ENCODE peak calls at places on chromosomes 13 and 19, in four cellular contexts. One of them, this sample, is unnamed.
A peak's percentile ranks its signal among the peaks of the same experiment; 100 is the strongest.

GRCh38 chr13:41973247-41973741 is 12.4 kb upstream of the VWA8 start:
- DNase-seq in cardiac fibroblast: peak; percentile 20
- DNase-seq in CD4-positive, alpha-beta memory T cell: no peak
- DNase-seq in breast epithelium: no peak
- DNase-seq in this sample: no peak

GRCh38 chr13:71524245-71525002 is 342.6 kb downstream of the DACH1 start:
- DNase-seq in CD4-positive, alpha-beta memory T cell: no peak
- DNase-seq in cardiac fibroblast: peak; percentile 4
- DNase-seq in breast epithelium: no peak
- DNase-seq in this sample: no peak

GRCh38 chr19:40464059-40465024 is 1.2 kb downstream of the BLVRB start:
- DNase-seq in cardiac fibroblast: peak; percentile 94
- DNase-seq in CD4-positive, alpha-beta memory T cell: peak; percentile 54
- DNase-seq in breast epithelium: peak; percentile 86
- DNase-seq in this sample: peak; percentile 61

GRCh38 chr19:13633109-13633508 is 126.8 kb upstream of the CACNA1A start:
- DNase-seq in breast epithelium: no peak
- DNase-seq in cardiac fibroblast: peak; percentile 15
- DNase-seq in CD4-positive, alpha-beta memory T cell: no peak
- DNase-seq in this sample: no peak

GRCh38 chr19:10315335-10316214 is at the start of gene FDX2:
- DNase-seq in CD4-positive, alpha-beta memory T cell: peak; percentile 85
- DNase-seq in cardiac fibroblast: peak; percentile 81
- DNase-seq in breast epithelium: peak; percentile 82
- DNase-seq in this sample: peak; percentile 76

GRCh38 chr13:44918323-44919102 is 70.8 kb downstream of the NUFIP1 start:
- DNase-seq in cardiac fibroblast: peak; percentile 98
- DNase-seq in breast epithelium: peak; percentile 87
- DNase-seq in CD4-positive, alpha-beta memory T cell: peak; percentile 88
- DNase-seq in this sample: no peak

GRCh38 chr13:105603283-105603682 is 932.2 kb downstream of the EFNB2 start:
- DNase-seq in breast epithelium: no peak
- DNase-seq in cardiac fibroblast: no peak
- DNase-seq in CD4-positive, alpha-beta memory T cell: no peak
- DNase-seq in this sample: no peak

GRCh38 chr19:17950310-17951150 is 16.4 kb upstream of the KCNN1 start:
- DNase-seq in CD4-positive, alpha-beta memory T cell: peak; percentile 31
- DNase-seq in cardiac fibroblast: no peak
- DNase-seq in breast epithelium: no peak
- DNase-seq in this sample: no peak

GRCh38 chr13:73572824-73573223 is 514.0 kb downstream of the KLF5 start:
- DNase-seq in cardiac fibroblast: no peak
- DNase-seq in CD4-positive, alpha-beta memory T cell: no peak
- DNase-seq in breast epithelium: no peak
- DNase-seq in this sample: no peak

GRCh38 chr19:36421749-36422481 is 3.5 kb upstream of the ZFP82 start:
- DNase-seq in CD4-positive, alpha-beta memory T cell: no peak
- DNase-seq in cardiac fibroblast: no peak
- DNase-seq in breast epithelium: no peak
- DNase-seq in this sample: no peak
- H3K4me3 ChIP-seq in CD4-positive, alpha-beta memory T cell: no peak overlapping the region
- H3K4me3 ChIP-seq in cardiac fibroblast: peak overlapping the region; percentile 41
- H3K4me3 ChIP-seq in breast epithelium: peak overlapping the region; percentile 67
- H3K4me3 ChIP-seq in this sample: no peak overlapping the region

DNA sequence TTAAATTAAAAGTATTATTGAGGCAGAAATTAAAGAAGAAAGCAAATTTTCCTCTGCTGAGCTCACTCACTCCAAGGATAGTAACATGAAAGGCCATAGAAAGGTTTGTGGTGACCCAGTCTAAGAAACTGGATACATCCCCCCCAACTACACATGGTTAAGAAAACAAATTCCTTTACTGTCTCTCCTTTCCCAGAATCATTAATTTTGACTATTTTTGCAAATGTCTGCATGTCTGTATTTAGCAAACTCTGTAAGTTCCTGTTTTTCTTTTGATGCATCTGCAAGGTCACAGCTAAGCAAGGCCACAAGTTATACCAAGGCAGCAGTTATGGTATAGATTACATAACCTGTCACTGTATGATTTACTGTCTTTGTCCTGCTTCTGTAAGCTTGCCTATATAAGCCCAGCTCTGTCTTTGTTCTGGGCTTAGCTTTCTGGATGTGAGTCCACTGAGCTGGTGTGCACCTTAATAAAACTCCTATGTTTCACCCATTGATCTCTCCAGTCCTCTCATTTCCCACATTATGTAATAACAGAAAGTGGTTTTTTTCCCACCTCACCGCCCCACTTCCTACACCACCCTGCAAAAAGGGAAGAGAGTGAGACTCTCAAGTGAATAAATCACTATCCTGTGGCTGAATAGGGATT is 8.5 kb upstream of the ZNF83 start:
- DNase-seq in breast epithelium: no peak
- DNase-seq in CD4-positive, alpha-beta memory T cell: no peak
- DNase-seq in cardiac fibroblast: no peak
- DNase-seq in this sample: no peak
- H3K4me3 ChIP-seq in breast epithelium: no peak overlapping the region
- H3K4me3 ChIP-seq in CD4-positive, alpha-beta memory T cell: no peak overlapping the region
- H3K4me3 ChIP-seq in cardiac fibroblast: no peak overlapping the region
- H3K4me3 ChIP-seq in this sample: no peak overlapping the region

DNA sequence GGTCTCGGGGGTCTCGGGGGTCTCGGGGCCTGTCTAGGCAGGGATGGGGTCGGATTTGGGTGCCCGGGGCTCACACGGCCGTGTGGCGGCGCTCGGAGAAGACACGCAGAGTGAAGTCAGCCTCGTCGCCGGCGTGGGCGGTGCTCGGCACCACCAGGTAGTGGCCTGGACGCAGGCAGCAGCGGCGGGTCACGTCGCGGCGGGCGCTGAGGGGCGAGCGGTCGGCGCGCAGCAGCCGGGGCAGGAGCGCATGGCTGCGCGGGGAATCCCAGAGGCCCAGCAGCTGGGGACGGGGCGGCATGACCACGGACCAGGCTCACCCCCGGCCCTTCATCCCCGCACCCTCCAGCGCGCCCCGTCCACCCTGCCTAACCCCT is 8.2 kb downstream of the CAPN12 start:
- DNase-seq in CD4-positive, alpha-beta memory T cell: peak; percentile 59
- DNase-seq in breast epithelium: no peak
- DNase-seq in cardiac fibroblast: no peak
- DNase-seq in this sample: no peak
- H3K4me3 ChIP-seq in CD4-positive, alpha-beta memory T cell: peak overlapping the region; percentile 14
- H3K4me3 ChIP-seq in breast epithelium: peak overlapping the region; percentile 65
- H3K4me3 ChIP-seq in cardiac fibroblast: peak overlapping the region; percentile 19
- H3K4me3 ChIP-seq in this sample: no peak overlapping the region

GRCh38 chr19:11807099-11807380 is 7.0 kb upstream of the ZNF440 start:
- DNase-seq in breast epithelium: no peak
- DNase-seq in CD4-positive, alpha-beta memory T cell: no peak
- DNase-seq in cardiac fibroblast: no peak
- DNase-seq in this sample: no peak
- H3K4me3 ChIP-seq in breast epithelium: no peak overlapping the region
- H3K4me3 ChIP-seq in CD4-positive, alpha-beta memory T cell: no peak overlapping the region
- H3K4me3 ChIP-seq in cardiac fibroblast: no peak overlapping the region
- H3K4me3 ChIP-seq in this sample: no peak overlapping the region

GRCh38 chr19:51018745-51019543 is 565 bp downstream of the KLK10 start:
- DNase-seq in cardiac fibroblast: peak; percentile 44
- DNase-seq in CD4-positive, alpha-beta memory T cell: no peak
- DNase-seq in breast epithelium: no peak
- DNase-seq in this sample: no peak

GRCh38 chr19:51020988-51021651 is 1.6 kb upstream of the KLK10 start:
- DNase-seq in cardiac fibroblast: peak; percentile 74
- DNase-seq in breast epithelium: no peak
- DNase-seq in CD4-positive, alpha-beta memory T cell: peak; percentile 11
- DNase-seq in this sample: peak; percentile 9

GRCh38 chr19:51016798-51017683 is 2.5 kb downstream of the KLK10 start:
- DNase-seq in cardiac fibroblast: peak; percentile 61
- DNase-seq in CD4-positive, alpha-beta memory T cell: no peak
- DNase-seq in breast epithelium: peak; percentile 83
- DNase-seq in this sample: peak; percentile 28

GRCh38 chr19:51022526-51022925 is 3.0 kb upstream of the KLK10 start:
- DNase-seq in CD4-positive, alpha-beta memory T cell: no peak
- DNase-seq in cardiac fibroblast: no peak
- DNase-seq in breast epithelium: no peak
- DNase-seq in this sample: no peak

DNA sequence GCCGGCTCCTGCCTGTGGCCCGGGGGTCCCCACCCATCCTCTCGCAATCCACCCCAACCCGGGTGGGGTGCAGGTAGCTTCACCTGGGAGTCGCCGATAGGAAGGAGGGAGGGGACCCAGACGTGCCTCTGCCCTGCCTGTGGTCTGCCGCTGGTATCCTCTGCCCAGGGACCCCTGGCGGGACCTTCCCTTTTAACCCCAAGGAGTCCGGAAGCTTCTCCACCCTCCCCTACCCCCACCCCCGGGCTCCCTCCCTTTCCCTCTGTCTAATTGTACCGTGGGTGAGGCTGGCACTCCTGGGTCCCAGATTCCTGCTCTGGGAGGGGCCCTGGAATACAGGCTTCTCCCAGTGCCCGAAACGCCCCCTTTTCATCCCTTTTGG is at the start of gene KLK10:
- DNase-seq in cardiac fibroblast: no peak
- DNase-seq in breast epithelium: no peak
- DNase-seq in CD4-positive, alpha-beta memory T cell: no peak
- DNase-seq in this sample: no peak
- H3K4me3 ChIP-seq in cardiac fibroblast: peak within 1 kb of the TSS; percentile 19
- H3K4me3 ChIP-seq in breast epithelium: peak within 1 kb of the TSS; percentile 77
- H3K4me3 ChIP-seq in CD4-positive, alpha-beta memory T cell: no peak within 1 kb of the TSS
- H3K4me3 ChIP-seq in this sample: no peak within 1 kb of the TSS

GRCh38 chr19:44304659-44305193 is at the start of gene ZNF235:
- DNase-seq in cardiac fibroblast: peak; percentile 98
- DNase-seq in CD4-positive, alpha-beta memory T cell: peak; percentile 63
- DNase-seq in breast epithelium: peak; percentile 73
- DNase-seq in this sample: peak; percentile 89
- H3K4me3 ChIP-seq in cardiac fibroblast: peak within 1 kb of the TSS; percentile 66
- H3K4me3 ChIP-seq in CD4-positive, alpha-beta memory T cell: peak within 1 kb of the TSS; percentile 85
- H3K4me3 ChIP-seq in breast epithelium: peak within 1 kb of the TSS; percentile 97
- H3K4me3 ChIP-seq in this sample: peak within 1 kb of the TSS; percentile 87

DNA sequence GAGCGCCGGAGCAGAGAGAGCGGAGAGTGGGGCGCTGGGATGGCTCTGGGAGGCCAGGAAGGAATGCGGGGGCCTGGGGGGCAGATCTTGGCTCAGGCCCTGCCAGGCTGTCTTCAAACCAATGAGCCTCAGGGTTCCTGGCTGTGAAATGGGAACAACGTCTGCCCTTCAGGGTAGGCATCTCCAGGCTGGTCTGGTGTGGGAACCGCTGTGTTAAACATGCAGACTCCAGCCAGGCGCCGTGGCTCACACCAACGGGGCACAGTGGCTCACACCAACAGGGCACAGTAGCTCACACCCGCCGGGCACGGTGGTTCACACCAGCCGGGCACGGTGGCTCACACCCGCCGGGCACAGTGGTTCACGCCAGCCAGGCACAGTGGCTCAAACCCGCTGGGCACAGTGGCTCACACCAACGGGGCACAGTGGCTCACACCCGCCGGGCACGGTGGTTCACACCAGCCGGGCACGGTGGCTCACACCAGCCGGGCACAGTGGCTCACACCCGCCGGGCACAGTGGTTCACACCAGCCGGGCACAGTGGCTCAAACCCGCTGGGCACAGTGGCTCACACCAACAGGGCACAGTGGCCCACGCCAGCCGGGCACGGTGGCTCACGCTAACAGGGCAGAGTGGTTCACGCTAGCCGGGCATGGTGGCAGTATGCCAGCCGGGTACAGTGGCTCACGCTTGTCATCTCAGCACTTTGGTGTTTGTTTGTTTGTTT is 40.1 kb downstream of the EFNA2 start:
- DNase-seq in breast epithelium: no peak
- DNase-seq in cardiac fibroblast: no peak
- DNase-seq in CD4-positive, alpha-beta memory T cell: no peak
- DNase-seq in this sample: no peak
- H3K4me3 ChIP-seq in breast epithelium: peak overlapping the region; percentile 67
- H3K4me3 ChIP-seq in cardiac fibroblast: peak overlapping the region; percentile 2
- H3K4me3 ChIP-seq in CD4-positive, alpha-beta memory T cell: no peak overlapping the region
- H3K4me3 ChIP-seq in this sample: no peak overlapping the region

This sample was measured in Jurkat, Clone E6-1.